ENCODE peak calls at places on chromosomes 11 and 22, in four cellular contexts. I is K562, X is GM12878, T is H1. G is an unnamed sample.

GRCh38 chr11:70054020-70054419 is 24.1 kb upstream of the ANO1 start:
- DNase-seq in I (no peak), X (no peak), T (peak; percentile 27), G (no peak)

GRCh38 chr11:115297330-115297729 is 206.9 kb downstream of the CADM1 start:
- DNase-seq in I (no peak), X (no peak), T (no peak), G (no peak)

GRCh38 chr11:33452806-33453205 is 195.6 kb downstream of the HIPK3 start:
- DNase-seq in I (no peak), X (no peak), T (no peak), G (no peak)

GRCh38 chr11:19444231-19444630 is 203.5 kb upstream of the E2F8 start:
- DNase-seq in I (no peak), X (no peak), T (no peak), G (no peak)

GRCh38 chr22:21457023-21457787 is 10.0 kb upstream of the TMEM191C start:
- DNase-seq in I (no peak), X (no peak), T (no peak), G (peak; percentile 65)

GRCh38 chr22:49326558-49326957 is 501.1 kb downstream of the BRD1 start:
- DNase-seq in I (no peak), X (no peak), T (no peak), G (no peak)

GRCh38 chr22:17980638-17981051 is 43.7 kb downstream of the MICAL3 start:
- DNase-seq in I (peak; percentile 90), X (no peak), T (no peak), G (no peak)

GRCh38 chr11:62737196-62737595 is 8.9 kb downstream of the TTC9C start:
- DNase-seq in I (no peak), X (no peak), T (no peak), G (no peak)

GRCh38 chr11:111148116-111148515 is 97.4 kb upstream of the POU2AF2 start:
- DNase-seq in I (no peak), X (no peak), T (no peak), G (no peak)

GRCh38 chr11:101745756-101746155 is 161.9 kb upstream of the TRPC6 start:
- DNase-seq in I (no peak), X (no peak), T (no peak), G (no peak)

GRCh38 chr22:31876156-31877035 is 67.9 kb upstream of the YWHAH start:
- DNase-seq in I (no peak), X (no peak), T (no peak), G (no peak)

GRCh38 chr11:2663915-2664314 is 35.9 kb downstream of the KCNQ1OT1 start:
- DNase-seq in I (no peak), X (no peak), T (no peak), G (no peak)

GRCh38 chr11:26987726-26988125 is 6.2 kb upstream of the FIBIN start:
- DNase-seq in I (no peak), X (no peak), T (no peak), G (no peak)

GRCh38 chr11:26993965-26994446 is at the start of gene FIBIN:
- DNase-seq in I (no peak), X (no peak), T (peak; percentile 61), G (no peak)

GRCh38 chr11:26994579-26995210 is 783 bp downstream of the FIBIN start:
- DNase-seq in I (no peak), X (no peak), T (peak; percentile 47), G (no peak)

GRCh38 chr11:26996056-26996455 is 2.1 kb downstream of the FIBIN start:
- DNase-seq in I (no peak), X (no peak), T (no peak), G (no peak)

GRCh38 chr11:26992031-26992541 is 1.8 kb upstream of the FIBIN start:
- DNase-seq in I (no peak), X (no peak), T (no peak), G (no peak)
- TF ChIP-seq BRCA1 in I (no peak), X (no peak), T (no peak), G (no peak)

GRCh38 chr22:30869996-30870395 is 98.6 kb downstream of the MORC2 start:
- DNase-seq in I (no peak), X (no peak), T (no peak), G (no peak)
- TF ChIP-seq BRCA1 in I (no peak), X (no peak), T (no peak), G (no peak)

DNA sequence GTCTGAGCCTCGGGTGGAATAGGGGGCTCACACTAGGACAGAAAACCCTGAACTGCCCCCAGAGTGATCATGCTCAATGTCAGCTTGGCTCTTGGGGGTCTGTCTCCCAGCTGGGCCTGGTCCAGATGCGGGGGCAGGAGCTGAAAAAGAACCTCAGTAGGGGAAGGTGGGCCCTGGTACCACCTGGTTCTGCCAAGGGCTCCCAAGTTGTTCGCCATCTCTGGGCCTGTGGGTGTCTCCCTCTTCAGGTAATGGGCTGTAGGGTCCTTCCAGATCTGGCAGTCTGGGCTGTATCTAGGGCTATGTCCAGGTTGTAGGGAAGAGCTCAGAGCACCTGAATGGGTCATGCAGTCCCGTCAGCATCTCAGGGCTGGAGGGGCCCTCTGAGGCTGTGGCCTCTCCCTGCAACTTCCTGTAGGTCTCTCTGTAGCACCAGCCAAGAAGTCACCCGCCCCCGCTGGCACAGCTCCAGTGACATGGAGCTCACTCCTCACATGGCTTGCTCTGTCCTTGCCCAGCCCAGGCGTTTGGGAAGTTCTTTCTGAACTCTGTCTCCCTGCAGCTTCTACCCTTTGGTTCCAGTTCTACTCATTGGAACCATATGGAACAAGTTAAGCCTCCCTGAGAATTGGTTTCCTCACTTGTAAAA is 33.0 kb upstream of the SOX10 start:
- DNase-seq in I (no peak), X (no peak), T (no peak), G (no peak)
- TF ChIP-seq BRCA1 in I (no peak), X (no peak), T (no peak), G (no peak)

GRCh38 chr11:17015639-17016125 is 1.5 kb upstream of the PLEKHA7 start:
- DNase-seq in I (no peak), X (no peak), T (no peak), G (no peak)
- TF ChIP-seq BRCA1 in I (no peak), X (no peak), T (no peak), G (no peak)

GRCh38 chr11:9691865-9692264 is 28.0 kb downstream of the SWAP70 start:
- DNase-seq in I (no peak), X (no peak), T (no peak), G (no peak)

GRCh38 chr11:9688716-9689511 is 25.0 kb downstream of the SWAP70 start:
- DNase-seq in I (no peak), X (peak; percentile 81), T (no peak), G (no peak)

GRCh38 chr11:9692696-9693095 is 28.8 kb downstream of the SWAP70 start:
- DNase-seq in I (no peak), X (no peak), T (no peak), G (no peak)

GRCh38 chr11:9689721-9690120 is 25.8 kb downstream of the SWAP70 start:
- DNase-seq in I (no peak), X (no peak), T (no peak), G (no peak)

GRCh38 chr11:9687736-9688494 is 24.0 kb downstream of the SWAP70 start:
- DNase-seq in I (no peak), X (no peak), T (no peak), G (no peak)
- TF ChIP-seq BRCA1 in I (no peak), X (no peak), T (no peak), G (no peak)

GRCh38 chr11:130725417-130726233 is 190.7 kb downstream of the SNX19 start:
- DNase-seq in I (no peak), X (no peak), T (no peak), G (no peak)
- TF ChIP-seq BRCA1 in I (no peak), X (no peak), T (no peak), G (no peak)

DNA sequence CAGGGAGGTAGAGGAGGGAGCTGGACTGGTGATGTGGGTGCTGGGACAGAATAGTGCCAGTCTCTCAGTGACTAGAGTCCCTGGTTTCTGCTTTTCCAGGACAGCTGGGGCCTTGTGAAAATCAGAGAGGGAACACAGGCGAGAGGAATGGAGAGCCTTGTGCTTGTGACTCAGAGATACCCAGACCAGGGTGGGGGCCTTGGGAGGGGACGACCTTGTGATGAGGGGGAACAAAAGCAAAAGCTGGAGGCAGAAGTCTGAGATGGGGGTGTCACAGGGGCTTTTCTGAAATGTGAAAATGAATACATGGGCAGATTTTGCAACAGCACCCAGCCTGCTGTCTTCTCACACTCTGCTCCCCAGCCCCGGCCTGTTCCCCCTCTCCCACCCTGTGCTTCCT is 3.4 kb upstream of the NR1H3 start:
- DNase-seq in I (no peak), X (no peak), T (no peak), G (no peak)
- TF ChIP-seq BRCA1 in I (no peak), X (no peak), T (no peak), G (no peak)

GRCh38 chr22:19942886-19943664 is 1.5 kb upstream of the TXNRD2 start:
- DNase-seq in I (no peak), X (no peak), T (no peak), G (peak; percentile 64)

GRCh38 chr22:19943665-19944026 is 2.0 kb upstream of the TXNRD2 start:
- DNase-seq in I (no peak), X (no peak), T (no peak), G (peak; percentile 61)

GRCh38 chr22:19940536-19941364 is 822 bp upstream of the COMT start:
- DNase-seq in I (peak; percentile 80), X (no peak), T (no peak), G (no peak)

GRCh38 chr22:19941365-19942070 is at the start of the genes COMT and TXNRD2:
- DNase-seq in I (peak; percentile 100), X (no peak), T (no peak), G (no peak)

DNA sequence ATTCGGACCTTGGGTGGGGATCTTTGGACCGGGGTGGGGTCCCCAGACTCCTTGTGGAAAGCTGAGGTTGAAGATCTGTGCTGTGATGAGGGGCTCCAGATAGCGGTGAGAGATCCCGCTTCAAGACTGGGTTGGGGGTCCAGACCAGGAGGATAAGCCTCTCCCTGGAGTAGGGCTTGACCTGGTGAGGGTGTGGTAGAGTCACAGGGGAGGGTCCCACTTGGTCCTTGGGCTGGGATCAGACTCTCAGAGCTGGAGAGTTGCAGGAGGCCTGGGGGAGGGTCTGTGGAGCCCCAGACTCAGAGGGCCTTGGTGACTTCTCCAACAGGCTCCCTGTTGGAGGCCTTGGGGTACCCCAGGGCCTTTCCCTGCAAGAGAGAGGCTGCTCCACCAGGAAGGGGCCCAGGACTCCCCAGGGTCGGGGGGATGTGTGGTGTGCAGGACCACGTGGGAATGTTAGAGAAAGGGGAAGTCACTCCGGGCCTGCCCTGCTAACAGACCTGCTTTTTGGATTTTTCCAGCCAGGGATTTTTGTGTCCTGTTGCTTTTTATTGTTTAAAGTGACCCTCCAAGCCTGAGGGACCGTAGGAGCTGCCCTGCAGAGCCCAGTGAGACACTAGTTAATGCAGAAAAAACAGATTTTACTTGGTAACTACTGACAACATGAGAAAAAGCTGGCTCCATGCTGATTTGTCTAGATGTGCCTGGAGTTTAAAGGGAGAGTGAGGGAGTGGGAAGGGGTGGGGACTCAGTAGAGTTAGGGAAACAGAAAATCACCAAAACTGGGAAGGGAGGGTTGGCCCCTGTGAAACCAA is 660 bp upstream of the TXNRD2 start:
- DNase-seq in I (peak; percentile 93), X (no peak), T (no peak), G (no peak)
- TF ChIP-seq BRCA1 in I (no peak), X (no peak), T (no peak), G (no peak)

GRCh38 chr22:48145738-48146137 is 1383.3 kb downstream of the TBC1D22A start:
- DNase-seq in I (no peak), X (peak; percentile 8), T (no peak), G (no peak)
- TF ChIP-seq BRCA1 in I (no peak), X (no peak), T (no peak), G (no peak)

GRCh38 chr11:12712132-12712531 is 37.9 kb downstream of the TEAD1 start:
- DNase-seq in I (no peak), X (no peak), T (no peak), G (no peak)
- TF ChIP-seq BRCA1 in I (no peak), X (no peak), T (no peak), G (no peak)